ENCODE peak calls at places on chromosomes 4 and X, in six cellular contexts. J is B cell, O is astrocyte of the spinal cord, T is type B pancreatic cell, M is suprapubic skin, B is right lobe of liver. I is an unnamed sample.

GRCh38 chr4:56324011-56324610 is 63.2 kb downstream of the AASDH start:
- DNase-seq in M (no peak), B (no peak), J (no peak), O (no peak), T (no peak), I (no peak)

GRCh38 chrX:14672611-14673172 is 143.4 kb downstream of the GLRA2 start:
- DNase-seq in M (no peak), B (no peak), T (no peak), O (no peak), J (no peak), I (no peak)

GRCh38 chrX:23981711-23982110 is 45.3 kb downstream of the KLHL15 start:
- DNase-seq in T (no peak), B (no peak), M (no peak), O (no peak), J (no peak), I (no peak)

GRCh38 chrX:19332983-19333382 is 10.7 kb upstream of the PDHA1 start:
- DNase-seq in B (no peak), M (no peak), J (no peak), T (no peak), O (no peak), I (no peak)

GRCh38 chrX:22351966-22352365 is 79.3 kb downstream of the CBLL2 start:
- DNase-seq in B (no peak), T (no peak), M (no peak), J (no peak), O (no peak), I (no peak)

GRCh38 chrX:46574941-46575381 is 1.4 kb downstream of the CHST7 start:
- DNase-seq in O (no peak), T (no peak), B (peak; percentile 60), J (no peak), M (no peak), I (peak; percentile 17)

GRCh38 chrX:37776283-37776986 is 3.4 kb upstream of the CYBB start:
- DNase-seq in T (no peak), B (no peak), J (no peak), M (no peak), O (no peak), I (no peak)

GRCh38 chrX:11064851-11065600 is 46.1 kb upstream of the HCCS start:
- DNase-seq in M (no peak), J (no peak), T (no peak), B (no peak), O (peak; percentile 58), I (no peak)

GRCh38 chrX:39755152-39756032 is 342.4 kb downstream of the BCOR start:
- DNase-seq in O (peak; percentile 98), B (no peak), T (no peak), J (no peak), M (peak; percentile 81), I (no peak)

GRCh38 chrX:50211510-50211909 is 6.9 kb downstream of the CCNB3 start:
- DNase-seq in J (no peak), T (no peak), M (no peak), O (no peak), B (no peak), I (no peak)

GRCh38 chrX:18994713-18995112 is 10.8 kb upstream of the PHKA2 start:
- DNase-seq in J (no peak), B (no peak), T (no peak), O (peak; percentile 66), M (no peak), I (no peak)

GRCh38 chr4:54268151-54268550 is 39.1 kb downstream of the PDGFRA start:
- DNase-seq in M (no peak), O (peak; percentile 19), J (no peak), T (no peak), B (no peak), I (no peak)

GRCh38 chr4:35087216-35087615 is 1157.1 kb downstream of the ARAP2 start:
- DNase-seq in B (no peak), O (no peak), M (no peak), T (no peak), J (no peak), I (no peak)

GRCh38 chr4:2258091-2259035 is 3.5 kb downstream of the MXD4 start:
- DNase-seq in M (peak; percentile 78), J (peak; percentile 9), O (no peak), T (peak; percentile 67), B (peak; percentile 52), I (peak; percentile 15)

GRCh38 chr4:168871686-168872085 is 138.4 kb downstream of the CBR4 start:
- DNase-seq in M (no peak), B (no peak), O (no peak), J (no peak), T (no peak), I (no peak)

GRCh38 chr4:128716325-128716724 is 93.2 kb upstream of the JADE1 start:
- DNase-seq in O (no peak), B (no peak), M (no peak), J (no peak), T (no peak), I (no peak)

GRCh38 chrX:20514358-20514757 is 247.6 kb upstream of the RPS6KA3 start:
- DNase-seq in J (no peak), M (no peak), B (no peak), T (no peak), O (peak; percentile 61), I (no peak)

GRCh38 chr4:23720556-23720955 is 169.3 kb downstream of the PPARGC1A start:
- DNase-seq in T (no peak), J (no peak), M (no peak), B (no peak), O (peak; percentile 12), I (no peak)

GRCh38 chr4:41360911-41361830 is 104.4 kb downstream of the UCHL1 start:
- DNase-seq in B (peak; percentile 70), J (no peak), T (no peak), M (peak; percentile 85), O (peak; percentile 18), I (no peak)

GRCh38 chrX:1502241-1502640 is 34.7 kb downstream of the P2RY8 start:
- DNase-seq in O (no peak), J (peak; percentile 86), M (peak; percentile 58), T (no peak), B (peak; percentile 39), I (no peak)

GRCh38 chr4:56430203-56430602 is 5.2 kb downstream of the PPAT start:
- DNase-seq in B (no peak), O (no peak), T (no peak), J (no peak), M (no peak), I (no peak)

GRCh38 chr4:7354937-7355336 is 79.8 kb downstream of the PSAPL1 start:
- DNase-seq in T (no peak), O (no peak), M (no peak), J (no peak), B (no peak), I (no peak)

GRCh38 chr4:7353846-7354610 is 80.7 kb downstream of the PSAPL1 start:
- DNase-seq in M (no peak), T (no peak), J (no peak), B (no peak), O (no peak), I (no peak)

GRCh38 chr4:7352486-7352885 is 82.2 kb downstream of the PSAPL1 start:
- DNase-seq in T (no peak), M (no peak), O (no peak), B (peak; percentile 20), J (no peak), I (no peak)

GRCh38 chr4:7351014-7351413 is 83.7 kb downstream of the PSAPL1 start:
- DNase-seq in B (peak; percentile 30), T (no peak), O (no peak), J (no peak), M (no peak), I (no peak)

DNA sequence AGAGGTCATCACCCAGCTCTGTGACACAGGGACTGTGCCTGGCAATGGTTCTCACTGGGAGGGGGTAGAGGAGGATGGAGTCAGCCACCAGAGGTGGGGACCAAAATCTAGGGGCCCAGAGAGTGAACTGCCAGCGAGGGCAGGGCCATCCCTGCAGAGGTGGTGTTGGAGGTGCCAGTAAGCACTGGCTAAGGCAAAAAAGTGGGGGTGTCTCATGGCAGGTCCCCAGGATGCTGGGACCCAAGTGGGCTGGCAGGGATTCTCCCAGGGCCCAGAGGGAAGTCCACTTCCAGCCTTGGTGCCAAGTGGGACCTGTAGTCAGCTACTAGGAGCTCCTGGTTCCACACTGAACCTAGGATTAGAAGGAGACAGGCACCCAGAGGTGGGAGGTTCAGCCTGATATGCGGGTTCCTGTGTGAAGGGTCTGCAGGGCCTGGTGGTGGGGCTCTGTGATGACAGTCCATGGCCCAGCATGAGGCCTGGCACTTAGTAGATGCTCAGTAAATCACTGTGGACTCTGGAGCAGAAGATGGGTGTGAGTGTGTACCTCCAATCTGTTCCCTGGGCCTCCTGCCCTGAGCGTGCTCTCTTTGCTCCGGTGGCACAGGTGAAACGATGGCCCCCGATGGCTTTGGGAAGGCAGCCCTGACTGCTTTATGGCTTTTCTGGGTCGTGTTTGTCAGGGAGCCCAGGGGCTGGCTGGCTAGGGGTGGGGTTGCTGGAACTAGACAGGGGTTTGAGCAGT is 81.5 kb downstream of the PSAPL1 start:
- DNase-seq in J (no peak), O (no peak), T (no peak), M (no peak), B (peak; percentile 22), I (no peak)
- TF ChIP-seq CTCF in J (no peak), O (no peak), T (no peak), M (no peak), B (no peak), I (no peak)

DNA sequence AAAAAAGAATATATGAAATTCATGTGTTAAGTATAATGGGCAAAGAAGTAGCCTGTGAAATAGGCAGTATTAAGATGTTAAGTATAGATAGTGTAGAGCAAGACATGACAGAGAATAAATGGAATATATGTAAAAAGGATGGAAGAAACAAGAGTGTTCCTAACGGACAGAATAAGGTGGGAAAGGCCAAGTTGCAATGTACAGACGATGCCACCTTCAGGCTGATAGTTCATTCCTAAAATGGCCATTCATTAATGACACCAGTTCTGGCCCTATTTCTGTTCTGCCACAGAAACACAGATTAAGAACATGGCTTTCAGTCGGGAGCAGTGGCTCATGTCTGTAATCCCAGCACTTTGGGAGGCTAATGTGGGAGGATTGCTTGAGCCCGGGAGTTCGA is 4.4 kb upstream of the FAM184B start:
- DNase-seq in T (no peak), O (no peak), B (no peak), J (no peak), M (no peak), I (no peak)
- TF ChIP-seq CTCF in T (no peak), O (no peak), B (no peak), J (no peak), M (no peak), I (no peak)

GRCh38 chr4:148445903-148446261 is 3.7 kb upstream of the NR3C2 start:
- DNase-seq in M (no peak), T (no peak), O (no peak), J (no peak), B (no peak), I (no peak)

GRCh38 chr4:148442830-148443549 is 776 bp upstream of the NR3C2 start:
- DNase-seq in J (peak; percentile 18), T (no peak), M (no peak), B (no peak), O (no peak), I (no peak)

GRCh38 chr4:148443550-148444295 is 1.5 kb upstream of the NR3C2 start:
- DNase-seq in B (peak; percentile 68), T (peak; percentile 70), M (no peak), O (no peak), J (peak; percentile 47), I (peak; percentile 23)

GRCh38 chr4:148445071-148445902 is 3.1 kb upstream of the NR3C2 start:
- DNase-seq in O (no peak), M (peak; percentile 85), B (peak; percentile 77), J (peak; percentile 85), T (peak; percentile 74), I (peak; percentile 64)

GRCh38 chr4:148444296-148445070 is 2.3 kb upstream of the NR3C2 start:
- DNase-seq in T (peak; percentile 71), O (no peak), B (peak; percentile 60), M (peak; percentile 79), J (peak; percentile 68), I (peak; percentile 26)
- TF ChIP-seq CTCF in T (peak; percentile 20), O (no peak), B (no peak), M (no peak), J (peak; percentile 15), I (no peak)

GRCh38 chr4:118076958-118077766 is 42.9 kb downstream of the NDST3 start:
- DNase-seq in O (peak; percentile 15), J (no peak), T (no peak), M (no peak), B (peak; percentile 31), I (no peak)
- TF ChIP-seq CTCF in O (peak; percentile 56), J (no peak), T (peak; percentile 58), M (no peak), B (peak; percentile 29), I (no peak)